ENCODE peak calls at places on chromosome 18, in seven cellular contexts. K, M, X, Q, I, N and U are unnamed samples.

GRCh38 chr18:22272242-22272641 is 102.9 kb downstream of the GATA6 start:
- DNase-seq in I (no peak), X (no peak), M (no peak), Q (no peak), K (no peak), N (no peak), U (no peak)

GRCh38 chr18:8162797-8163196 is 446.4 kb upstream of the RAB12 start:
- DNase-seq in X (no peak), K (no peak), N (no peak), M (no peak), Q (no peak), I (no peak), U (peak)

GRCh38 chr18:51236225-51236624 is 38.7 kb upstream of the MEX3C start:
- DNase-seq in I (peak), Q (no peak), M (peak), X (no peak), N (no peak), K (peak), U (no peak)

GRCh38 chr18:55780591-55781071 is 192.6 kb upstream of the TCF4 start:
- DNase-seq in M (no peak), K (no peak), N (no peak), X (no peak), Q (no peak), I (no peak), U (no peak)

GRCh38 chr18:46253498-46253897 is 149.3 kb downstream of the HAUS1 start:
- DNase-seq in K (no peak), I (no peak), X (no peak), N (no peak), Q (no peak), M (no peak), U (no peak)

GRCh38 chr18:79733996-79734770 is 54.6 kb downstream of the CTDP1 start:
- DNase-seq in Q (no peak), X (no peak), M (no peak), I (no peak), K (no peak), N (no peak), U (no peak)

GRCh38 chr18:903703-904102 is 968 bp upstream of the ADCYAP1 start:
- DNase-seq in I (no peak), Q (peak), X (no peak), M (no peak), K (peak), N (no peak), U (peak)

GRCh38 chr18:32289480-32290075 is 99.7 kb downstream of the MEP1B start:
- DNase-seq in M (peak), K (peak), Q (peak), N (no peak), I (peak), X (peak), U (no peak)

GRCh38 chr18:55432307-55433040 is 155.5 kb downstream of the TCF4 start:
- DNase-seq in X (no peak), K (peak), M (no peak), N (no peak), I (no peak), Q (no peak), U (no peak)

GRCh38 chr18:10559566-10560456 is 34.0 kb downstream of the NAPG start:
- DNase-seq in I (no peak), Q (no peak), N (peak), X (peak), K (no peak), M (no peak), U (no peak)

GRCh38 chr18:79803611-79804051 is 5.9 kb downstream of the KCNG2 start:
- DNase-seq in I (no peak), K (no peak), M (no peak), N (no peak), Q (no peak), X (no peak), U (no peak)

GRCh38 chr18:3411854-3412268 is 38.1 kb upstream of the TGIF1 start:
- DNase-seq in K (no peak), Q (no peak), X (no peak), I (no peak), N (no peak), M (no peak), U (no peak)

GRCh38 chr18:31156831-31157763 is 5.6 kb downstream of the DSC1 start:
- DNase-seq in K (peak), M (no peak), N (no peak), I (no peak), X (no peak), Q (no peak), U (peak)

GRCh38 chr18:60471652-60472051 is 99.1 kb upstream of the MC4R start:
- DNase-seq in N (no peak), K (no peak), Q (no peak), X (no peak), I (no peak), M (no peak), U (no peak)

DNA sequence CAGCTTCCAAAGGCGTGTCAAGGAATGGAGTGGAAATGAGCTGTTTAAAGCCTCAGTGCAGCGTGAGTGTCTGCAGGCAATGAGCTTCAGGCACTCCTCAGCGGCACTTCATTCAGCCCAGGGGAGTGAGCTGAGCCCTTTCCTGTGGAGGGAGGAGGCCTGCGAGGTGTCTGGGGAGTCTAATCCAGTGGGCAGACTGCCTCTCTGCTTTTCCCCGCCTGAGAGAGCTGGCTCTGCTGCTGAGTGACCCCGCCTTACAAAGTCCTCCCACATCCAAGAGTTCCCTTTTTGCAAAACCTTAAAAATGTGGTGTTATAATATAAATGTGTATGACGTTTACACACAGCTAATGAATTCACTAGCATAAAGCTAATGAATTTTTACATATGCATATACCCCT is 7.0 kb upstream of the LDLRAD4 start:
- DNase-seq in M (no peak), Q (no peak), I (no peak), X (no peak), K (no peak), N (no peak), U (no peak)
- TF ChIP-seq JUND in M (no peak), Q (no peak), I (no peak), X (no peak), K (no peak), N (no peak), U (no peak)

GRCh38 chr18:49726564-49726963 is 86.8 kb downstream of the ACAA2 start:
- DNase-seq in M (no peak), X (no peak), K (no peak), Q (no peak), N (no peak), I (no peak), U (no peak)

GRCh38 chr18:49721981-49722380 is 91.4 kb downstream of the ACAA2 start:
- DNase-seq in M (no peak), N (no peak), I (no peak), X (no peak), K (no peak), Q (no peak), U (no peak)

GRCh38 chr18:49722472-49722871 is 90.9 kb downstream of the ACAA2 start:
- DNase-seq in M (no peak), X (no peak), N (no peak), K (no peak), Q (no peak), I (no peak), U (no peak)

GRCh38 chr18:49725809-49726514 is 87.4 kb downstream of the ACAA2 start:
- DNase-seq in X (peak), I (peak), Q (peak), K (peak), M (peak), N (no peak), U (no peak)

GRCh38 chr18:49723648-49724180 is 89.6 kb downstream of the ACAA2 start:
- DNase-seq in X (no peak), M (peak), N (peak), Q (no peak), I (peak), K (no peak), U (no peak)
- TF ChIP-seq JUND in X (peak), M (no peak), N (no peak), Q (no peak), I (no peak), K (peak), U (no peak)

GRCh38 chr18:29648891-29649290 is 1393.7 kb downstream of the DSC3 start:
- DNase-seq in X (no peak), N (no peak), Q (no peak), K (no peak), I (no peak), M (no peak), U (no peak)

GRCh38 chr18:29647700-29648099 is 1394.8 kb downstream of the DSC3 start:
- DNase-seq in M (no peak), K (no peak), X (no peak), I (no peak), Q (no peak), N (no peak), U (no peak)

DNA sequence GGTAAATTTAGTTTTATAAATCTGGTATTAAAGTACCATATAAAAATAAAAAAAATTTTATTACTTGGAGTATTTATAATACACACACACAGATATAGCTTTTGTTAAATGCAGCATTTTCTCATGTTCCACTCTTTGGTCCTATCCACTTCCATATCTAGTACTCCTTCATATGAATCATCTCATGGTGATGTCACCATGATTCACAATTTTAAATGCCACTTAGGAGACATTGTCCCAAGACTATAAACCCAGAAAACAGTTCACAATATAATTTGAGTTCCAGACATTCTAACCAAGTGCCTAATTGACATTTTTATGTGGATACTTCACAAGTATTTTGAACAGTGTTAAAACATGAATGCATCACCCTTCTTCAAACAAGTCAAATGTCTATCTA is 1398.3 kb downstream of the DSC3 start:
- DNase-seq in I (no peak), N (no peak), K (no peak), Q (no peak), M (peak), X (no peak), U (no peak)
- TF ChIP-seq JUND in I (no peak), N (no peak), K (no peak), Q (no peak), M (no peak), X (peak), U (no peak)

GRCh38 chr18:12401881-12402280 is 5.8 kb upstream of the PRELID3A start:
- DNase-seq in I (no peak), X (no peak), M (no peak), N (no peak), K (no peak), Q (no peak), U (no peak)
- TF ChIP-seq JUND in I (no peak), X (no peak), M (no peak), N (no peak), K (no peak), Q (no peak), U (no peak)